ENCODE peak calls at places on chromosomes 12 and 14, in five cellular contexts. K is stimulated activated CD4-positive, alpha-beta T cell treated with anti-CD3 and anti-CD28 coated beads, Interleukin-2, amount 100 ng/mL, for 24 hours; Y is activated gamma-delta T cell treated with Interleukin-2 at 50 U/mL for 16 hours; D is activated CD4-positive, alpha-beta T cell treated with anti-CD3 and anti-CD28 coated beads, Interleukin-2, amount 50 U/mL, for 1 hour; Z is NCI-H1694 treated with DMSO at 0.1 percent for 48 hours. A is an unnamed sample.

GRCh38 chr12:54933381-54933780 is 51.2 kb downstream of the TESPA1 start:
- DNase-seq in K (no peak), Y (no peak), D (no peak), Z (no peak), A (no peak)

GRCh38 chr12:125983094-125983783 is 918.0 kb downstream of the AACS start:
- DNase-seq in K (peak), Y (no peak), D (no peak), Z (no peak), A (peak)

GRCh38 chr12:49671051-49671765 is 36.0 kb downstream of the FMNL3 start:
- DNase-seq in K (peak), Y (peak), D (peak), Z (no peak), A (peak)

GRCh38 chr12:32505546-32505945 is 106.2 kb downstream of the FGD4 start:
- DNase-seq in K (no peak), Y (no peak), D (no peak), Z (no peak), A (no peak)

GRCh38 chr12:124390442-124391116 is 95.7 kb downstream of the RFLNA start:
- DNase-seq in K (no peak), Y (no peak), D (no peak), Z (no peak), A (peak)

GRCh38 chr12:18965210-18965609 is 164.3 kb upstream of the PLEKHA5 start:
- DNase-seq in K (no peak), Y (no peak), D (no peak), Z (no peak), A (no peak)

GRCh38 chr12:87155616-87156015 is 873.6 kb downstream of the C12orf50 start:
- DNase-seq in K (no peak), Y (no peak), D (no peak), Z (no peak), A (no peak)

GRCh38 chr12:118042091-118042490 is 18.9 kb downstream of the WSB2 start:
- DNase-seq in K (no peak), Y (no peak), D (no peak), Z (no peak), A (no peak)

GRCh38 chr14:65937804-65938316 is 525.3 kb downstream of the FUT8 start:
- DNase-seq in K (no peak), Y (no peak), D (no peak), Z (no peak), A (no peak)

GRCh38 chr14:24817638-24818053 is 183.7 kb upstream of the GZMB start:
- DNase-seq in K (no peak), Y (no peak), D (no peak), Z (no peak), A (no peak)

GRCh38 chr12:80763874-80764273 is 47.2 kb downstream of the MYF5 start:
- DNase-seq in K (no peak), Y (no peak), D (no peak), Z (peak), A (no peak)

GRCh38 chr14:58171090-58171489 is 19.1 kb upstream of the ARMH4 start:
- DNase-seq in K (peak), Y (no peak), D (no peak), Z (peak), A (no peak)

GRCh38 chr12:125193798-125194562 is 128.7 kb downstream of the AACS start:
- DNase-seq in K (no peak), Y (no peak), D (no peak), Z (peak), A (no peak)

GRCh38 chr12:60337865-60338549 is 742.2 kb downstream of the SLC16A7 start:
- DNase-seq in K (no peak), Y (no peak), D (no peak), Z (no peak), A (no peak)

GRCh38 chr12:61880186-61880585 is 380.0 kb upstream of the USP15 start:
- DNase-seq in K (no peak), Y (no peak), D (no peak), Z (no peak), A (no peak)

GRCh38 chr14:50974118-50974517 is 29.8 kb upstream of the PYGL start:
- DNase-seq in K (no peak), Y (no peak), D (no peak), Z (no peak), A (no peak)

GRCh38 chr12:49982246-49983229 is 9.8 kb downstream of the AQP6 start:
- DNase-seq in K (no peak), Y (no peak), D (no peak), Z (peak), A (no peak)

GRCh38 chr12:19517583-19517982 is 78.3 kb downstream of the AEBP2 start:
- DNase-seq in K (no peak), Y (no peak), D (no peak), Z (no peak), A (no peak)

GRCh38 chr14:89498836-89499235 is 81.8 kb upstream of the FOXN3 start:
- DNase-seq in K (no peak), Y (no peak), D (no peak), Z (no peak), A (no peak)

GRCh38 chr12:104498211-104498801 is 41.6 kb downstream of the CHST11 start:
- DNase-seq in K (peak), Y (no peak), D (peak), Z (no peak), A (no peak)

GRCh38 chr12:46268349-46268616 is 560 bp downstream of the SLC38A1 start:
- DNase-seq in K (no peak), Y (no peak), D (peak), Z (no peak), A (no peak)

GRCh38 chr14:64730061-64730440 is 25.8 kb downstream of the PLEKHG3 start:
- DNase-seq in K (no peak), Y (no peak), D (no peak), Z (no peak), A (no peak)

GRCh38 chr12:27455589-27455988 is 9.1 kb downstream of the SMCO2 start:
- DNase-seq in K (no peak), Y (no peak), D (no peak), Z (no peak), A (no peak)

GRCh38 chr12:46915861-46916260 is 90.1 kb upstream of the SLC38A4 start:
- DNase-seq in K (no peak), Y (no peak), D (no peak), Z (no peak), A (no peak)

GRCh38 chr14:91144425-91145145 is 30.7 kb downstream of the DGLUCY start:
- DNase-seq in K (no peak), Y (no peak), D (no peak), Z (no peak), A (no peak)

GRCh38 chr12:100959481-100959880 is 164.9 kb downstream of the ANO4 start:
- DNase-seq in K (no peak), Y (no peak), D (no peak), Z (no peak), A (no peak)

GRCh38 chr14:23364604-23365352 is at the start of gene EFS:
- DNase-seq in K (no peak), Y (no peak), D (no peak), Z (peak), A (no peak)

GRCh38 chr12:111993290-111994150 is 19.4 kb downstream of the TMEM116 start:
- DNase-seq in K (no peak), Y (no peak), D (no peak), Z (no peak), A (no peak)

GRCh38 chr14:63545431-63545830 is 2.3 kb upstream of the PPP2R5E start:
- DNase-seq in K (no peak), Y (no peak), D (no peak), Z (no peak), A (no peak)

GRCh38 chr12:97642906-97643305 is 180.3 kb downstream of the RMST start:
- DNase-seq in K (no peak), Y (no peak), D (no peak), Z (no peak), A (no peak)

A was measured in B cell.